ENCODE peak calls at places on chromosomes 3 and 15, in four cellular contexts. T is NCI-H524, M is HEK293T, S is hepatocyte. C is an unnamed sample.

GRCh38 chr3:16596352-16597032 is 8.7 kb downstream of the DAZL start:
- DNase-seq in M (no peak), S (no peak), T (no peak), C (no peak)

GRCh38 chr15:83088876-83089275 is 18.6 kb upstream of the TM6SF1 start:
- DNase-seq in T (no peak), M (no peak), S (no peak), C (no peak)

GRCh38 chr3:69282191-69282590 is 103.7 kb downstream of the FRMD4B start:
- DNase-seq in T (no peak), M (no peak), S (no peak), C (no peak)

GRCh38 chr3:54193093-54193492 is 70.7 kb downstream of the CACNA2D3 start:
- DNase-seq in T (no peak), M (no peak), S (no peak), C (no peak)

GRCh38 chr3:130963878-130964277 is 62.7 kb downstream of the ASTE1 start:
- DNase-seq in M (no peak), S (peak; percentile 13), T (no peak), C (peak; percentile 16)

GRCh38 chr15:45637552-45638033 is 2.8 kb downstream of the SQOR start:
- DNase-seq in T (peak; percentile 93), M (no peak), S (peak; percentile 71), C (no peak)

GRCh38 chr3:185439745-185440466 is 58.9 kb downstream of the TMEM41A start:
- DNase-seq in M (no peak), T (peak; percentile 23), S (no peak), C (no peak)

GRCh38 chr3:77038468-77038927 is 1.4 kb upstream of the ROBO2 start:
- DNase-seq in S (peak; percentile 91), T (peak; percentile 93), M (peak; percentile 66), C (peak; percentile 65)

GRCh38 chr15:62952969-62953368 is 89.6 kb upstream of the TPM1 start:
- DNase-seq in M (no peak), T (no peak), S (no peak), C (no peak)

GRCh38 chr15:88572030-88572333 is 25.5 kb upstream of the DET1 start:
- DNase-seq in T (no peak), S (no peak), M (no peak), C (no peak)

GRCh38 chr3:142817356-142817755 is 71.5 kb downstream of the PCOLCE2 start:
- DNase-seq in T (no peak), S (no peak), M (no peak), C (no peak)

GRCh38 chr15:66966256-66966655 is 99.1 kb upstream of the SMAD3 start:
- DNase-seq in S (no peak), T (peak; percentile 9), M (no peak), C (no peak)

GRCh38 chr3:197837282-197837681 is 46.2 kb downstream of the LRCH3 start:
- DNase-seq in S (no peak), M (no peak), T (no peak), C (no peak)

GRCh38 chr3:105429034-105429762 is 62.5 kb downstream of the ALCAM start:
- DNase-seq in M (no peak), S (no peak), T (no peak), C (no peak)

GRCh38 chr3:55476515-55476914 is 10.6 kb downstream of the WNT5A start:
- DNase-seq in M (no peak), S (no peak), T (no peak), C (no peak)

GRCh38 chr3:97972976-97973375 is 745 bp upstream of the RIOX2 start:
- DNase-seq in M (no peak), S (no peak), T (no peak), C (no peak)

GRCh38 chr15:44215594-44215993 is 20.5 kb upstream of the FRMD5 start:
- DNase-seq in S (no peak), T (no peak), M (no peak), C (no peak)

GRCh38 chr3:40845447-40845846 is 320.7 kb downstream of the ZNF621 start:
- DNase-seq in S (no peak), M (no peak), T (no peak), C (no peak)

GRCh38 chr3:10717756-10718155 is 98.3 kb upstream of the SLC6A11 start:
- DNase-seq in T (no peak), M (no peak), S (no peak), C (no peak)

GRCh38 chr15:69513450-69513849 is 60.8 kb downstream of the RPLP1 start:
- DNase-seq in M (no peak), S (no peak), T (no peak), C (no peak)

GRCh38 chr15:88649753-88650551 is 11.1 kb downstream of the ISG20 start:
- DNase-seq in M (no peak), T (no peak), S (no peak), C (no peak)

GRCh38 chr3:13004376-13004775 is 68.9 kb downstream of the IQSEC1 start:
- DNase-seq in M (no peak), S (peak; percentile 42), T (peak; percentile 26), C (no peak)

GRCh38 chr3:100411091-100411982 is 10.0 kb downstream of the LNP1 start:
- DNase-seq in M (no peak), T (no peak), S (no peak), C (no peak)

GRCh38 chr3:158768361-158768787 is 33.5 kb upstream of the MFSD1 start:
- DNase-seq in T (no peak), S (peak; percentile 49), M (no peak), C (no peak)

GRCh38 chr3:197889204-197889930 is 60.6 kb upstream of the RPL35A start:
- DNase-seq in S (peak; percentile 34), M (no peak), T (no peak), C (no peak)

GRCh38 chr3:90015688-90016356 is 908.4 kb downstream of the EPHA3 start:
- DNase-seq in S (peak; percentile 46), M (no peak), T (peak; percentile 48), C (no peak)

GRCh38 chr3:134211797-134212196 is 38.9 kb downstream of the RYK start:
- DNase-seq in T (peak; percentile 73), M (peak; percentile 54), S (peak; percentile 69), C (peak; percentile 34)

GRCh38 chr15:23564798-23565394 is 578 bp upstream of the MKRN3 start:
- DNase-seq in T (peak; percentile 70), S (no peak), M (no peak), C (no peak)

GRCh38 chr15:20643024-20643770 is 101.6 kb upstream of the GOLGA6L6 start:
- DNase-seq in M (no peak), T (no peak), S (no peak), C (no peak)

GRCh38 chr15:93241696-93242585 is 152.9 kb upstream of the RGMA start:
- DNase-seq in S (no peak), M (no peak), T (no peak), C (no peak)

GRCh38 chr15:40285151-40285898 is 2.5 kb upstream of the ANKRD63 start:
- DNase-seq in T (no peak), M (no peak), S (no peak), C (no peak)

GRCh38 chr3:27945229-27945628 is 223.1 kb upstream of the EOMES start:
- DNase-seq in S (no peak), M (no peak), T (no peak), C (no peak)

GRCh38 chr15:84911879-84912660 is 27.6 kb downstream of the SLC28A1 start:
- DNase-seq in S (peak; percentile 73), M (no peak), T (no peak), C (peak; percentile 67)

GRCh38 chr15:88061452-88061851 is 195.1 kb downstream of the NTRK3 start:
- DNase-seq in S (no peak), M (no peak), T (no peak), C (no peak)

GRCh38 chr3:153591566-153592221 is 429.7 kb downstream of the RAP2B start:
- DNase-seq in M (no peak), S (no peak), T (no peak), C (no peak)

GRCh38 chr3:146300756-146301155 is 49.9 kb upstream of the PLSCR4 start:
- DNase-seq in M (no peak), T (no peak), S (no peak), C (peak; percentile 37)

GRCh38 chr15:25053000-25053815 is 98.4 kb downstream of the SNRPN start:
- DNase-seq in T (no peak), S (no peak), M (no peak), C (no peak)

GRCh38 chr3:111768571-111769100 is 90.4 kb upstream of the PHLDB2 start:
- DNase-seq in S (peak; percentile 24), T (no peak), M (no peak), C (no peak)

GRCh38 chr3:170425491-170426239 is 7.0 kb downstream of the CLDN11 start:
- DNase-seq in S (peak; percentile 20), M (no peak), T (no peak), C (peak; percentile 89)

GRCh38 chr15:50883903-50884302 is 24.6 kb upstream of the AP4E1 start:
- DNase-seq in S (peak; percentile 27), T (no peak), M (no peak), C (no peak)

C was measured in hippocampal formation.